ENCODE peak calls at places on chromosomes 4 and X, in ten cellular contexts. One of them, this sample, is unnamed. For H3K36me3, the result is how much of the 10 kb centered on the place peaks cover.

GRCh38 chr4:172270421-172270820 is 457.2 kb downstream of the GALNTL6 start:
- DNase-seq in heart right ventricle: no peak
- DNase-seq in endothelial cell of umbilical vein: no peak
- DNase-seq in stomach: no peak
- DNase-seq in ovary: no peak
- DNase-seq in lung: no peak
- DNase-seq in Peyer's patch: no peak
- DNase-seq in GM06990: no peak
- DNase-seq in body of pancreas: no peak
- DNase-seq in PC-3: peak
- DNase-seq in this sample: no peak

GRCh38 chr4:120858776-120859175 is 63.8 kb downstream of the PRDM5 start:
- DNase-seq in GM06990: no peak
- DNase-seq in Peyer's patch: no peak
- DNase-seq in ovary: no peak
- DNase-seq in endothelial cell of umbilical vein: peak
- DNase-seq in lung: no peak
- DNase-seq in PC-3: no peak
- DNase-seq in heart right ventricle: no peak
- DNase-seq in stomach: no peak
- DNase-seq in body of pancreas: no peak
- DNase-seq in this sample: no peak

GRCh38 chr4:83585982-83586508 is 50.1 kb downstream of the GPAT3 start:
- DNase-seq in body of pancreas: no peak
- DNase-seq in Peyer's patch: no peak
- DNase-seq in stomach: no peak
- DNase-seq in ovary: no peak
- DNase-seq in PC-3: no peak
- DNase-seq in GM06990: no peak
- DNase-seq in heart right ventricle: no peak
- DNase-seq in endothelial cell of umbilical vein: no peak
- DNase-seq in lung: no peak
- DNase-seq in this sample: no peak

GRCh38 chr4:94939791-94940530 is 182.2 kb downstream of the BMPR1B start:
- DNase-seq in endothelial cell of umbilical vein: peak
- DNase-seq in Peyer's patch: no peak
- DNase-seq in lung: no peak
- DNase-seq in PC-3: peak
- DNase-seq in ovary: no peak
- DNase-seq in GM06990: no peak
- DNase-seq in body of pancreas: no peak
- DNase-seq in stomach: no peak
- DNase-seq in heart right ventricle: no peak
- DNase-seq in this sample: no peak

GRCh38 chr4:183390374-183390773 is 54.1 kb upstream of the CDKN2AIP start:
- DNase-seq in Peyer's patch: no peak
- DNase-seq in ovary: no peak
- DNase-seq in endothelial cell of umbilical vein: no peak
- DNase-seq in stomach: no peak
- DNase-seq in heart right ventricle: no peak
- DNase-seq in GM06990: no peak
- DNase-seq in PC-3: no peak
- DNase-seq in body of pancreas: no peak
- DNase-seq in lung: no peak
- DNase-seq in this sample: no peak

GRCh38 chr4:5465956-5466355 is 242.4 kb downstream of the EVC2 start:
- DNase-seq in Peyer's patch: no peak
- DNase-seq in lung: no peak
- DNase-seq in body of pancreas: no peak
- DNase-seq in stomach: no peak
- DNase-seq in endothelial cell of umbilical vein: no peak
- DNase-seq in GM06990: no peak
- DNase-seq in ovary: no peak
- DNase-seq in heart right ventricle: no peak
- DNase-seq in PC-3: no peak
- DNase-seq in this sample: no peak

GRCh38 chrX:45900751-45901150 is 644.5 kb downstream of the ZNF674 start:
- DNase-seq in body of pancreas: no peak
- DNase-seq in heart right ventricle: no peak
- DNase-seq in Peyer's patch: no peak
- DNase-seq in lung: no peak
- DNase-seq in GM06990: no peak
- DNase-seq in stomach: no peak
- DNase-seq in endothelial cell of umbilical vein: no peak
- DNase-seq in ovary: no peak
- DNase-seq in PC-3: no peak
- DNase-seq in this sample: no peak

GRCh38 chr4:10093801-10094552 is 22.6 kb downstream of the WDR1 start:
- DNase-seq in heart right ventricle: peak
- DNase-seq in ovary: no peak
- DNase-seq in PC-3: no peak
- DNase-seq in GM06990: no peak
- DNase-seq in lung: peak
- DNase-seq in body of pancreas: no peak
- DNase-seq in Peyer's patch: no peak
- DNase-seq in endothelial cell of umbilical vein: peak
- DNase-seq in stomach: no peak
- DNase-seq in this sample: no peak

GRCh38 chr4:48553720-48554119 is 63.7 kb downstream of the ZAR1 start:
- DNase-seq in ovary: no peak
- DNase-seq in body of pancreas: no peak
- DNase-seq in Peyer's patch: no peak
- DNase-seq in stomach: no peak
- DNase-seq in GM06990: no peak
- DNase-seq in PC-3: no peak
- DNase-seq in endothelial cell of umbilical vein: no peak
- DNase-seq in lung: no peak
- DNase-seq in heart right ventricle: no peak
- DNase-seq in this sample: no peak

GRCh38 chr4:37803348-37803973 is 23.0 kb upstream of the PGM2 start:
- DNase-seq in Peyer's patch: no peak
- DNase-seq in endothelial cell of umbilical vein: peak
- DNase-seq in ovary: no peak
- DNase-seq in body of pancreas: no peak
- DNase-seq in stomach: no peak
- DNase-seq in GM06990: no peak
- DNase-seq in heart right ventricle: peak
- DNase-seq in lung: no peak
- DNase-seq in PC-3: peak
- DNase-seq in this sample: no peak

GRCh38 chrX:129510331-129510730 is 13.0 kb downstream of the SMARCA1 start:
- DNase-seq in PC-3: no peak
- DNase-seq in endothelial cell of umbilical vein: peak
- DNase-seq in body of pancreas: no peak
- DNase-seq in Peyer's patch: no peak
- DNase-seq in heart right ventricle: no peak
- DNase-seq in lung: no peak
- DNase-seq in GM06990: no peak
- DNase-seq in stomach: no peak
- DNase-seq in ovary: no peak
- DNase-seq in this sample: no peak

GRCh38 chr4:118954246-118954645 is 65.6 kb downstream of the SYNPO2 start:
- DNase-seq in lung: no peak
- DNase-seq in GM06990: no peak
- DNase-seq in body of pancreas: no peak
- DNase-seq in ovary: no peak
- DNase-seq in stomach: no peak
- DNase-seq in Peyer's patch: no peak
- DNase-seq in PC-3: peak
- DNase-seq in heart right ventricle: no peak
- DNase-seq in endothelial cell of umbilical vein: peak
- DNase-seq in this sample: no peak

GRCh38 chrX:107683124-107683895 is 55.0 kb downstream of the PRPS1 start:
- DNase-seq in endothelial cell of umbilical vein: peak
- DNase-seq in lung: peak
- DNase-seq in heart right ventricle: no peak
- DNase-seq in PC-3: no peak
- DNase-seq in body of pancreas: peak
- DNase-seq in stomach: peak
- DNase-seq in Peyer's patch: no peak
- DNase-seq in GM06990: no peak
- DNase-seq in ovary: peak
- DNase-seq in this sample: peak

GRCh38 chrX:30935985-30936384 is 46.9 kb upstream of the TAB3 start:
- DNase-seq in stomach: peak
- DNase-seq in GM06990: no peak
- DNase-seq in ovary: no peak
- DNase-seq in Peyer's patch: no peak
- DNase-seq in body of pancreas: peak
- DNase-seq in lung: no peak
- DNase-seq in endothelial cell of umbilical vein: peak
- DNase-seq in PC-3: peak
- DNase-seq in heart right ventricle: no peak
- DNase-seq in this sample: no peak
- TF ChIP-seq CTCF in stomach: no peak
- TF ChIP-seq CTCF in GM06990: no peak
- TF ChIP-seq CTCF in ovary: no peak
- TF ChIP-seq CTCF in Peyer's patch: peak
- TF ChIP-seq CTCF in body of pancreas: peak
- TF ChIP-seq CTCF in lung: no peak
- TF ChIP-seq CTCF in endothelial cell of umbilical vein: no peak
- TF ChIP-seq CTCF in PC-3: peak
- TF ChIP-seq CTCF in heart right ventricle: peak
- TF ChIP-seq CTCF in this sample: no peak

DNA sequence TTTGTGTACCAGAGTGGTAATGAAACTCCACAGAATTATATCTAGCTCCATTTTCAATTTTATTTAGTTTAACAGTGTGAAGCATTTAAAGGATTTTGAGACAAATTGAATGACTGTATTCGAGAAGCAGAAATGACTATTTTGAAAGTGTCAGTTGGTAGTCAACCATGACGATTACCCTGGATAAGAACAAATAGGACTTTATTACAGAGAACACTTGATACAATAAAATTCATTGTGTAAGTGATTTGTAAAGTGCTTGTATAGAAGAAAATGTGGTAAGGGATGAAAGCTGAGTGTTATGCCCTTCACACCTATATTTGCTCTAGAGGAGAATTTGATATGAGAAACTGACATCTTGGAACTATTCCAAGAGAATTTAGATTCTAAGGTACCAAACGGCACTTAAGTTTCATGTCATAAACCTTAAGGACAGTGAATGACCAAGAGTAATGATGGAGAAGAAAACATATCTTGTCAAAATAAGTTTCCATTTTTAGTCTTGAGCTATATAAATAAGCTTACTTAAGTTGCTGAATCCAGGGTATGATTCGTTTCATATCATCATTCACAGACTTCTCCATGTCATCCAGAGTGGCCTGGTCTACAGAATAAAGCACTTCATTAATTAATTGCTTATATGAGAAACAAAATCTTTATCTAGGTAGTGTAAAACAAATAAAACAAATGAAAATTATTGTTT is 34.6 kb downstream of the MED14 start:
- DNase-seq in endothelial cell of umbilical vein: no peak
- DNase-seq in PC-3: no peak
- DNase-seq in Peyer's patch: no peak
- DNase-seq in body of pancreas: no peak
- DNase-seq in stomach: no peak
- DNase-seq in lung: no peak
- DNase-seq in GM06990: no peak
- DNase-seq in ovary: no peak
- DNase-seq in heart right ventricle: no peak
- DNase-seq in this sample: no peak
- H3K36me3 ChIP-seq in endothelial cell of umbilical vein: under half
- H3K36me3 ChIP-seq in PC-3: under half
- H3K36me3 ChIP-seq in Peyer's patch: under half
- H3K36me3 ChIP-seq in body of pancreas: under half
- H3K36me3 ChIP-seq in stomach: under half
- H3K36me3 ChIP-seq in lung: under half
- H3K36me3 ChIP-seq in GM06990: under half
- H3K36me3 ChIP-seq in ovary: under half
- H3K36me3 ChIP-seq in heart right ventricle: under half
- H3K36me3 ChIP-seq in this sample: under half

DNA sequence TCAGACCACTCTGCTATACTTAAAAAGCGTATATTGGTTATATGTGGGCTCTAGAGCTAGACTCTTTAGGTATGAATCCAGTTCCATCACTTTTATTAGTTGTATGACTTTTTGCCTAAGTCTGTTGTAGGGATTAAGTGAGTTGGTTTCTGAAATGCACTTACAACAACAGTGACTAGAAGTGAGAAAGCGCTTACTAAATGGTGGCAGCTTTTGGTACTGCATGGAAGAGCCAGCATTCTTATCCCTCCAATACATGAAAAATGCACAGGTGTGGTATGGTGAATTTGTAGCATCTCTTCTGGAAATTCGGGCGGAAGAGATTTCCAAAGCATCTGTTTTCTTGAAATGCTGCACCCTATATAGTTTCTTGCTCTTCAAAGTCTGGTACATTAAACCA is 117.1 kb downstream of the SPANXA1 start:
- DNase-seq in lung: no peak
- DNase-seq in heart right ventricle: no peak
- DNase-seq in ovary: no peak
- DNase-seq in body of pancreas: no peak
- DNase-seq in PC-3: peak
- DNase-seq in stomach: no peak
- DNase-seq in Peyer's patch: no peak
- DNase-seq in endothelial cell of umbilical vein: peak
- DNase-seq in GM06990: no peak
- DNase-seq in this sample: no peak
- TF ChIP-seq CTCF in lung: no peak
- TF ChIP-seq CTCF in heart right ventricle: peak
- TF ChIP-seq CTCF in ovary: no peak
- TF ChIP-seq CTCF in body of pancreas: no peak
- TF ChIP-seq CTCF in PC-3: peak
- TF ChIP-seq CTCF in stomach: no peak
- TF ChIP-seq CTCF in Peyer's patch: no peak
- TF ChIP-seq CTCF in endothelial cell of umbilical vein: peak
- TF ChIP-seq CTCF in GM06990: no peak
- TF ChIP-seq CTCF in this sample: no peak

GRCh38 chr4:57020467-57021101 is 41.9 kb downstream of the POLR2B start:
- DNase-seq in ovary: no peak
- DNase-seq in body of pancreas: no peak
- DNase-seq in stomach: no peak
- DNase-seq in Peyer's patch: no peak
- DNase-seq in GM06990: no peak
- DNase-seq in PC-3: peak
- DNase-seq in lung: no peak
- DNase-seq in endothelial cell of umbilical vein: peak
- DNase-seq in heart right ventricle: no peak
- DNase-seq in this sample: no peak
- H3K36me3 ChIP-seq in ovary: under half
- H3K36me3 ChIP-seq in body of pancreas: under half
- H3K36me3 ChIP-seq in stomach: half or more
- H3K36me3 ChIP-seq in Peyer's patch: under half
- H3K36me3 ChIP-seq in GM06990: under half
- H3K36me3 ChIP-seq in PC-3: half or more
- H3K36me3 ChIP-seq in lung: under half
- H3K36me3 ChIP-seq in endothelial cell of umbilical vein: under half
- H3K36me3 ChIP-seq in heart right ventricle: half or more
- H3K36me3 ChIP-seq in this sample: under half

DNA sequence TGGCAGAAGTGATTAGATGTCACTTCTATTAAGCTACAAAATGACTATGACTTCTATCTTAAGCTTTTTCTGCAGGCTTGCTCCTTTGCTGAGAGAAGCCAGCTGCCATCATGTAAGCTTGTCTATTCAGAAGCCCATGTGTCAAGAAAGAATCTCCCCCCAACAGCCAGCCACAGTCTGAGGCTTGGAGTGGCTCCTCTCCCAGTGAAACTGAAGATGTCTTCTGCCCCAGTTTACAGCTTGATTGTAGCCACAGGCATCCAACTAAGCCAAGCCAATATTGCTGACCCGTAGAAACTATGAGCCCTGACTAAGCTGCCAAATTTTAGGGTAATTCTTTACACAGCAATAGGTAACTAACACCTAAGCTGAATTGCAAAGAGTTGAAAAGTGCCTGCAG is 26.7 kb upstream of the SLC10A7 start:
- DNase-seq in body of pancreas: no peak
- DNase-seq in PC-3: no peak
- DNase-seq in GM06990: no peak
- DNase-seq in lung: no peak
- DNase-seq in ovary: no peak
- DNase-seq in stomach: no peak
- DNase-seq in endothelial cell of umbilical vein: no peak
- DNase-seq in heart right ventricle: no peak
- DNase-seq in Peyer's patch: no peak
- DNase-seq in this sample: no peak
- TF ChIP-seq CTCF in body of pancreas: no peak
- TF ChIP-seq CTCF in PC-3: no peak
- TF ChIP-seq CTCF in GM06990: no peak
- TF ChIP-seq CTCF in lung: no peak
- TF ChIP-seq CTCF in ovary: no peak
- TF ChIP-seq CTCF in stomach: no peak
- TF ChIP-seq CTCF in endothelial cell of umbilical vein: no peak
- TF ChIP-seq CTCF in heart right ventricle: no peak
- TF ChIP-seq CTCF in Peyer's patch: no peak
- TF ChIP-seq CTCF in this sample: no peak